ENCODE peak calls at places on chromosome X, in seven cellular contexts. One of them, this sample, is unnamed.

GRCh38 chrX:17563076-17563475 is 174.2 kb upstream of the SCML1 start:
- DNase-seq in Calu3: no peak
- DNase-seq in neural progenitor cell: no peak
- DNase-seq in activated CD4-positive, CD25-positive, alpha-beta regulatory T cell: no peak
- DNase-seq in NCI-H1092: no peak
- DNase-seq in HT1080: no peak
- DNase-seq in effector memory CD8-positive, alpha-beta T cell: no peak
- DNase-seq in this sample: no peak

GRCh38 chrX:132758778-132759177 is 199.7 kb downstream of the HS6ST2 start:
- DNase-seq in NCI-H1092: no peak
- DNase-seq in neural progenitor cell: no peak
- DNase-seq in HT1080: no peak
- DNase-seq in effector memory CD8-positive, alpha-beta T cell: no peak
- DNase-seq in Calu3: no peak
- DNase-seq in activated CD4-positive, CD25-positive, alpha-beta regulatory T cell: no peak
- DNase-seq in this sample: no peak

GRCh38 chrX:107542500-107542899 is 85.8 kb upstream of the PRPS1 start:
- DNase-seq in neural progenitor cell: peak
- DNase-seq in Calu3: peak
- DNase-seq in NCI-H1092: peak
- DNase-seq in HT1080: peak
- DNase-seq in activated CD4-positive, CD25-positive, alpha-beta regulatory T cell: no peak
- DNase-seq in effector memory CD8-positive, alpha-beta T cell: no peak
- DNase-seq in this sample: no peak

GRCh38 chrX:113274801-113275200 is 434.2 kb upstream of the AMOT start:
- DNase-seq in NCI-H1092: no peak
- DNase-seq in HT1080: no peak
- DNase-seq in Calu3: no peak
- DNase-seq in activated CD4-positive, CD25-positive, alpha-beta regulatory T cell: no peak
- DNase-seq in effector memory CD8-positive, alpha-beta T cell: no peak
- DNase-seq in neural progenitor cell: no peak
- DNase-seq in this sample: no peak

GRCh38 chrX:84487365-84488353 is 14.6 kb downstream of the HDX start:
- DNase-seq in HT1080: no peak
- DNase-seq in Calu3: no peak
- DNase-seq in NCI-H1092: no peak
- DNase-seq in effector memory CD8-positive, alpha-beta T cell: no peak
- DNase-seq in neural progenitor cell: no peak
- DNase-seq in activated CD4-positive, CD25-positive, alpha-beta regulatory T cell: no peak
- DNase-seq in this sample: no peak

GRCh38 chrX:31435592-31435991 is 363.8 kb upstream of the FTHL17 start:
- DNase-seq in NCI-H1092: no peak
- DNase-seq in HT1080: no peak
- DNase-seq in effector memory CD8-positive, alpha-beta T cell: no peak
- DNase-seq in neural progenitor cell: peak
- DNase-seq in activated CD4-positive, CD25-positive, alpha-beta regulatory T cell: no peak
- DNase-seq in Calu3: no peak
- DNase-seq in this sample: no peak

GRCh38 chrX:21047034-21047455 is 327.2 kb upstream of the CNKSR2 start:
- DNase-seq in Calu3: no peak
- DNase-seq in HT1080: no peak
- DNase-seq in activated CD4-positive, CD25-positive, alpha-beta regulatory T cell: no peak
- DNase-seq in NCI-H1092: no peak
- DNase-seq in neural progenitor cell: peak
- DNase-seq in effector memory CD8-positive, alpha-beta T cell: no peak
- DNase-seq in this sample: no peak

GRCh38 chrX:126027229-126027628 is 138.9 kb downstream of the DCAF12L2 start:
- DNase-seq in Calu3: no peak
- DNase-seq in neural progenitor cell: no peak
- DNase-seq in activated CD4-positive, CD25-positive, alpha-beta regulatory T cell: no peak
- DNase-seq in NCI-H1092: no peak
- DNase-seq in HT1080: no peak
- DNase-seq in effector memory CD8-positive, alpha-beta T cell: no peak
- DNase-seq in this sample: no peak

GRCh38 chrX:133350751-133351150 is 64.5 kb downstream of the GPC4 start:
- DNase-seq in effector memory CD8-positive, alpha-beta T cell: no peak
- DNase-seq in activated CD4-positive, CD25-positive, alpha-beta regulatory T cell: no peak
- DNase-seq in Calu3: peak
- DNase-seq in neural progenitor cell: no peak
- DNase-seq in HT1080: no peak
- DNase-seq in NCI-H1092: no peak
- DNase-seq in this sample: no peak

GRCh38 chrX:9573282-9574106 is 108.6 kb downstream of the TBL1X start:
- DNase-seq in activated CD4-positive, CD25-positive, alpha-beta regulatory T cell: no peak
- DNase-seq in HT1080: no peak
- DNase-seq in NCI-H1092: peak
- DNase-seq in neural progenitor cell: peak
- DNase-seq in effector memory CD8-positive, alpha-beta T cell: no peak
- DNase-seq in Calu3: no peak
- DNase-seq in this sample: no peak